ENCODE peak calls at places on chromosome 4, in four cellular contexts. V, B, W and F are unnamed samples.

GRCh38 chr4:113468165-113469022 is 293.1 kb downstream of the CAMK2D start:
- DNase-seq in B (no peak), V (peak), W (peak), F (peak)

GRCh38 chr4:163901305-163901704 is 406.8 kb downstream of the TMA16 start:
- DNase-seq in W (no peak), V (no peak), B (no peak), F (no peak)

GRCh38 chr4:70895846-70896435 is 6.2 kb upstream of the MOB1B start:
- DNase-seq in W (no peak), V (no peak), B (no peak), F (no peak)

GRCh38 chr4:26792639-26793038 is 68.0 kb upstream of the STIM2 start:
- DNase-seq in W (no peak), V (no peak), B (no peak), F (no peak)

GRCh38 chr4:125951275-125951887 is 636.6 kb downstream of the FAT4 start:
- DNase-seq in B (no peak), V (no peak), W (no peak), F (no peak)

GRCh38 chr4:76535603-76536380 is 100.8 kb downstream of the SHROOM3 start:
- DNase-seq in V (no peak), B (no peak), W (no peak), F (no peak)

GRCh38 chr4:152676052-152676854 is 3.5 kb downstream of the TMEM154 start:
- DNase-seq in B (no peak), V (no peak), W (no peak), F (no peak)

GRCh38 chr4:52645315-52645714 is 13.8 kb downstream of the USP46 start:
- DNase-seq in W (no peak), V (no peak), B (no peak), F (no peak)

GRCh38 chr4:36237366-36238353 is 6.7 kb downstream of the ARAP2 start:
- DNase-seq in W (no peak), V (no peak), B (no peak), F (no peak)

GRCh38 chr4:2953496-2953895 is 9.7 kb downstream of the NOP14 start:
- DNase-seq in V (no peak), B (no peak), W (no peak), F (no peak)

GRCh38 chr4:40190880-40191815 is 5.7 kb upstream of the RHOH start:
- DNase-seq in B (no peak), V (no peak), W (no peak), F (no peak)

GRCh38 chr4:96103086-96103485 is 263.2 kb downstream of the PDHA2 start:
- DNase-seq in W (no peak), B (no peak), V (no peak), F (no peak)

GRCh38 chr4:40682298-40683101 is 52.8 kb upstream of the RBM47 start:
- DNase-seq in V (no peak), B (no peak), W (no peak), F (peak)

GRCh38 chr4:25552580-25553271 is 102.9 kb upstream of the SLC34A2 start:
- DNase-seq in B (no peak), W (no peak), V (peak), F (no peak)

GRCh38 chr4:162403956-162404355 is 240.2 kb upstream of the FSTL5 start:
- DNase-seq in B (no peak), W (no peak), V (no peak), F (no peak)

GRCh38 chr4:52369649-52370048 is 289.5 kb downstream of the USP46 start:
- DNase-seq in B (no peak), W (no peak), V (no peak), F (no peak)

GRCh38 chr4:179485781-179486180 is 2043.5 kb upstream of the AGA start:
- DNase-seq in V (no peak), W (no peak), B (no peak), F (no peak)

GRCh38 chr4:86810867-86811266 is 38.3 kb downstream of the SLC10A6 start:
- DNase-seq in V (no peak), B (no peak), W (no peak), F (no peak)

GRCh38 chr4:111494471-111494870 is 650.8 kb upstream of the FAM241A start:
- DNase-seq in W (no peak), V (no peak), B (no peak), F (no peak)

GRCh38 chr4:9994246-9994847 is 26.9 kb downstream of the SLC2A9 start:
- DNase-seq in B (no peak), V (no peak), W (no peak), F (no peak)

GRCh38 chr4:19300213-19300612 is 951.5 kb upstream of the SLIT2 start:
- DNase-seq in V (no peak), W (no peak), B (no peak), F (no peak)

DNA sequence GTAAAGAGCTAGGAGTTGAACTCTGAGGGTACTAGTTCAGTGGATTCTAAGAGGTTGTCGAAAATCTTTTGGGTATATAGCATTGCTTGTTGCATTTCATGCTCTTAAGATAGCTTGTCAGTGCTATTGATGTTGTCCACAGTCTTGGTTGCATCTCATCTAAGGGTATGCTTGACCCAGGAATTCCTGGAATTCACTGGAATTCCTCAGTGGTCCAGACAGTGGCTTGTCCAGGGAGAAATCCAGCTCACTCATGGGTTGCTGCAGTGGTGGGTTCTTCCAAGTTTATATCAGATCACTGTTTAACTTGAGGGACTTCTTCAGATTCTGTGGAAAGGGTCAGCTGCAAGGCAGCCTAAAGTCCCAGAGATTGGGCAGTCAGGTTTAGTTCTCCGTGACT is 29.8 kb upstream of the SMARCAD1 start:
- DNase-seq in B (no peak), V (no peak), W (no peak), F (no peak)
- H3K4me3 ChIP-seq in B (no peak), V (no peak), W (no peak), F (no peak)

GRCh38 chr4:176001171-176002006 is 64.3 kb upstream of the WDR17 start:
- DNase-seq in B (peak), V (peak), W (no peak), F (peak)
- TF ChIP-seq CTCF in B (no peak), V (no peak), W (no peak), F (no peak)

GRCh38 chr4:158671915-158672806 is at the start of gene ETFDH:
- DNase-seq in V (peak), B (peak), W (peak), F (peak)

GRCh38 chr4:158669310-158669709 is 2.4 kb downstream of the C4orf46 start:
- DNase-seq in V (no peak), W (no peak), B (no peak), F (no peak)

GRCh38 chr4:158673633-158674032 is 1.5 kb downstream of the ETFDH start:
- DNase-seq in B (no peak), V (no peak), W (no peak), F (no peak)

GRCh38 chr4:158671665-158671914 is at the start of gene C4orf46:
- DNase-seq in V (no peak), W (no peak), B (no peak), F (no peak)

GRCh38 chr4:158670975-158671664 is 567 bp downstream of the C4orf46 start:
- DNase-seq in B (peak), V (peak), W (peak), F (peak)
- TF ChIP-seq POLR2A in B (no peak), V (peak), W (no peak), F (no peak)

GRCh38 chr4:151329217-151330007 is 4.0 kb upstream of the SH3D19 start:
- DNase-seq in B (no peak), W (no peak), V (no peak), F (no peak)
- H3K4me3 ChIP-seq in B (no peak), W (no peak), V (no peak), F (no peak)

DNA sequence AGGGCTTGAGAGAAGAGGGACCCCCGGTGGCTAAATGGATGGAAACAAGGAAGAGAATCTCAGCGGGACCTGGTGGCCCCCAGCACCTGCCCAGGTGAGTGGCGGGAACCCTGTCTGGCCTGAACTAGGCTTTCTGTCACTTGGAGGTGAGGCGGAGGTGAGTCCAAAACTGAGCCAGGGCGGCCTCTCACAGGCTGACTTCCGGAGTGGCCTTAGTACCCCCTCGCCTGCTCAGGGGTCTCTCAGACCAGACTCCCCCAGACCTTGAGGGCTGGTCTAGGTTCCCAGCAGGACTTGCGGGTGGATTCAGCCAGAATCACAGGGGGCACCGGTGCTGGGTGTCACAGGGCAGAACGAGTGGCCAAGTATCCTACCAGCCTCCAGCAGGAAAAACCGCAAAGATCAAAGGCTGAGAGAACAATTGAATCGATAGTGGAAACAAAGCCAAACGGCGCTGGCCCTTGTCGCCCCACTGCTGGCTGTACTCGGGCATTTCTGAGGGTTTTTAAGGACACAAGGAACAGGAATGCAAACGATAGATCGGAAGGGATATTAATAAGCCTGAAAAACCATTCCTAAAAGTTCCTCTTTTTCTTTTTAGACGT is 67.8 kb downstream of the WFS1 start:
- DNase-seq in V (no peak), B (peak), W (no peak), F (no peak)
- TF ChIP-seq CTCF in V (no peak), B (no peak), W (no peak), F (no peak)

GRCh38 chr4:94757192-94758140 is at the start of gene BMPR1B:
- DNase-seq in W (no peak), V (no peak), B (peak), F (no peak)
- TF ChIP-seq POLR2A in W (no peak), V (no peak), B (no peak), F (no peak)